ENCODE peak calls at places on chromosome X, in five cellular contexts. X is T-helper 9 cell, I is IMR-90, W is occipital lobe, N is pancreas. C is an unnamed sample.

GRCh38 chrX:115408736-115409390 is 119.3 kb downstream of the LUZP4 start:
- DNase-seq in I (peak), X (no peak), N (no peak), W (no peak), C (no peak)

GRCh38 chrX:101977091-101977490 is 45.3 kb upstream of the ZMAT1 start:
- DNase-seq in W (no peak), X (no peak), I (no peak), N (no peak), C (no peak)

GRCh38 chrX:24340501-24340900 is 19.9 kb upstream of the SUPT20HL1 start:
- DNase-seq in X (no peak), I (no peak), W (no peak), N (no peak), C (no peak)

GRCh38 chrX:9534686-9535085 is 69.8 kb downstream of the TBL1X start:
- DNase-seq in W (no peak), N (no peak), I (peak), X (no peak), C (no peak)

GRCh38 chrX:152259150-152259549 is 120.8 kb upstream of the MAGEA10 start:
- DNase-seq in X (no peak), N (no peak), W (no peak), I (no peak), C (no peak)

GRCh38 chrX:150730719-150731118 is 37.5 kb downstream of the MTMR1 start:
- DNase-seq in I (peak), W (no peak), X (no peak), N (no peak), C (no peak)

GRCh38 chrX:113828470-113828869 is 755.4 kb upstream of the HTR2C start:
- DNase-seq in X (no peak), W (no peak), N (no peak), I (no peak), C (no peak)

GRCh38 chrX:143306991-143307965 is 210.0 kb downstream of the SPANXN3 start:
- DNase-seq in W (no peak), N (peak), I (no peak), X (no peak), C (no peak)

GRCh38 chrX:101759000-101759399 is 99.3 kb upstream of the ARMCX2 start:
- DNase-seq in N (peak), X (peak), W (no peak), I (peak), C (no peak)

GRCh38 chrX:130020661-130021324 is 38.4 kb downstream of the BCORL1 start:
- DNase-seq in W (no peak), N (no peak), X (no peak), I (no peak), C (no peak)

GRCh38 chrX:112642349-112642748 is 37.4 kb downstream of the LHFPL1 start:
- DNase-seq in I (peak), N (peak), W (peak), X (peak), C (peak)

GRCh38 chrX:39772057-39772832 is 325.5 kb downstream of the BCOR start:
- DNase-seq in N (peak), X (peak), I (peak), W (no peak), C (no peak)

C was measured in left lobe of liver.